ENCODE peak calls at places on chromosomes 13 and 19, in five cellular contexts. One of them, this sample, is unnamed.

GRCh38 chr19:7874080-7874856 is at the start of gene PRR36:
- DNase-seq in GM12878: no peak
- DNase-seq in HepG2: peak
- DNase-seq in K562: peak
- DNase-seq in HCT116: no peak
- DNase-seq in this sample: peak

GRCh38 chr19:55131421-55131820 is 14.0 kb upstream of the PPP1R12C start:
- DNase-seq in GM12878: no peak
- DNase-seq in HCT116: no peak
- DNase-seq in K562: no peak
- DNase-seq in HepG2: no peak
- DNase-seq in this sample: no peak

GRCh38 chr13:96090240-96091101 is 564 bp downstream of the HS6ST3 start:
- DNase-seq in K562: peak
- DNase-seq in GM12878: no peak
- DNase-seq in HCT116: no peak
- DNase-seq in HepG2: no peak
- DNase-seq in this sample: peak

GRCh38 chr13:100269837-100270236 is 180.9 kb downstream of the PCCA start:
- DNase-seq in HepG2: no peak
- DNase-seq in K562: no peak
- DNase-seq in HCT116: no peak
- DNase-seq in GM12878: no peak
- DNase-seq in this sample: no peak

GRCh38 chr19:8352134-8352827 is 9.2 kb upstream of the KANK3 start:
- DNase-seq in HCT116: no peak
- DNase-seq in HepG2: no peak
- DNase-seq in K562: no peak
- DNase-seq in GM12878: no peak
- DNase-seq in this sample: no peak

GRCh38 chr13:109400625-109401257 is 385.6 kb downstream of the IRS2 start:
- DNase-seq in K562: no peak
- DNase-seq in GM12878: no peak
- DNase-seq in HCT116: no peak
- DNase-seq in HepG2: no peak
- DNase-seq in this sample: peak

GRCh38 chr19:32748497-32748896 is 28.9 kb downstream of the TDRD12 start:
- DNase-seq in GM12878: no peak
- DNase-seq in K562: peak
- DNase-seq in HCT116: no peak
- DNase-seq in HepG2: peak
- DNase-seq in this sample: peak

GRCh38 chr13:75830842-75831241 is 194.7 kb downstream of the LMO7 start:
- DNase-seq in GM12878: no peak
- DNase-seq in K562: no peak
- DNase-seq in HCT116: no peak
- DNase-seq in HepG2: no peak
- DNase-seq in this sample: no peak

GRCh38 chr19:4584670-4585460 is 25.4 kb upstream of the SEMA6B start:
- DNase-seq in HepG2: no peak
- DNase-seq in K562: peak
- DNase-seq in HCT116: no peak
- DNase-seq in GM12878: no peak
- DNase-seq in this sample: peak

GRCh38 chr13:61286148-61286745 is 129.4 kb downstream of the PCDH20 start:
- DNase-seq in K562: peak
- DNase-seq in HCT116: peak
- DNase-seq in HepG2: peak
- DNase-seq in GM12878: no peak
- DNase-seq in this sample: peak

GRCh38 chr13:61170791-61171330 is 244.8 kb downstream of the PCDH20 start:
- DNase-seq in HepG2: no peak
- DNase-seq in K562: no peak
- DNase-seq in GM12878: no peak
- DNase-seq in HCT116: no peak
- DNase-seq in this sample: no peak

GRCh38 chr19:2723345-2723715 is 2.2 kb upstream of the DIRAS1 start:
- DNase-seq in HCT116: no peak
- DNase-seq in GM12878: no peak
- DNase-seq in K562: no peak
- DNase-seq in HepG2: no peak
- DNase-seq in this sample: no peak

GRCh38 chr13:25881946-25882574 is 169.8 kb downstream of the SHISA2 start:
- DNase-seq in HCT116: no peak
- DNase-seq in K562: no peak
- DNase-seq in HepG2: no peak
- DNase-seq in GM12878: no peak
- DNase-seq in this sample: peak

GRCh38 chr19:18541258-18541991 is 1.9 kb downstream of the FKBP8 start:
- DNase-seq in HCT116: no peak
- DNase-seq in HepG2: no peak
- DNase-seq in GM12878: no peak
- DNase-seq in K562: peak
- DNase-seq in this sample: no peak

GRCh38 chr13:114064516-114065140 is 67.8 kb downstream of the RASA3 start:
- DNase-seq in HepG2: no peak
- DNase-seq in GM12878: no peak
- DNase-seq in HCT116: no peak
- DNase-seq in K562: peak
- DNase-seq in this sample: peak

GRCh38 chr13:111152836-111153235 is 37.7 kb downstream of the ARHGEF7 start:
- DNase-seq in K562: no peak
- DNase-seq in GM12878: no peak
- DNase-seq in HCT116: peak
- DNase-seq in HepG2: peak
- DNase-seq in this sample: peak
- TF ChIP-seq ZBTB33 in K562: no peak
- TF ChIP-seq ZBTB33 in GM12878: no peak
- TF ChIP-seq ZBTB33 in HCT116: no peak
- TF ChIP-seq ZBTB33 in HepG2: no peak
- TF ChIP-seq ZBTB33 in this sample: no peak

DNA sequence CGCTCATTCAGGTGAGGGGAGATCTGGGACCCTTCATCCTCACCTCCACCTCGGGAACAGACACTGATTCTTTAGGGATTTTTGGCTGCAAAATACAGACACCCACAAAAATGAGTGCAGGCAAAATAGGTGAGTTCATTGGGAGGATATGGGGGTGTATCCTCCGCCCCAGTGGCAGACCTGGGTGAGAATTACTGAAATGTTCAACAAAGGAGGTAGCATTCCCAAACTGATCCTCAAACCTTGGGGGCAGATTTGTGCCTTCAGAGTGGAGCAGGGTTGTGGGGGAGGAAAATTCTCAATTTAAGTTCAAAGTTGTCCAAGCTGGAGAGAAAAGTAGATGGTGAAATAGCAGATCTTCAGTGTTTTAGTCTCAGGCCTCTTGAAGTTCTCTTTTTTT is 31.3 kb upstream of the SIN3B start:
- DNase-seq in HCT116: no peak
- DNase-seq in HepG2: no peak
- DNase-seq in GM12878: no peak
- DNase-seq in K562: no peak
- DNase-seq in this sample: no peak
- TF ChIP-seq ZBTB33 in HCT116: no peak
- TF ChIP-seq ZBTB33 in HepG2: no peak
- TF ChIP-seq ZBTB33 in GM12878: no peak
- TF ChIP-seq ZBTB33 in K562: no peak
- TF ChIP-seq ZBTB33 in this sample: no peak

GRCh38 chr19:38649305-38650179 is 2.1 kb downstream of the ACTN4 start:
- DNase-seq in HepG2: peak
- DNase-seq in GM12878: no peak
- DNase-seq in HCT116: no peak
- DNase-seq in K562: no peak
- DNase-seq in this sample: no peak
- TF ChIP-seq ZBTB33 in HepG2: no peak
- TF ChIP-seq ZBTB33 in GM12878: no peak
- TF ChIP-seq ZBTB33 in HCT116: no peak
- TF ChIP-seq ZBTB33 in K562: no peak
- TF ChIP-seq ZBTB33 in this sample: peak

DNA sequence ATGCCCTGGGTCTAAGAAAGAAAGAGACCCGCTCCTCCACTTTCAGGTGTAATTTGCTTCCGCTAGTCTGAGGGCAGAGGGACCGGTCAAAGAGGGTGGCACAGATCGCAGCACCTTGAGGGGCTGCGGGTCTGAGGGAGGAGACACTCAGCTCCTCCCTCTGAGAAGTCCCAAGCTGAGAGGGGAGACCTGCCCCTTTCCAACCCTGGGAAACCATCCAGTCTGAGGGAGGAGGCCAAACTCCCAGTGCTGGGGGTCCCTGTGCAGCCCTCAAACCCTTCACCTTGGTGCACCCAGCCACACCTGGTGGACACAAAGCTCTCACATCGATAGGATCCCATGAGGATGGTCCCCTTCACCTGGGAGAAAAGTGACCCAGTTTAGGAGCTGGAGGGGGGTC is 13.0 kb downstream of the MISP start:
- DNase-seq in HCT116: no peak
- DNase-seq in K562: no peak
- DNase-seq in GM12878: no peak
- DNase-seq in HepG2: no peak
- DNase-seq in this sample: no peak
- TF ChIP-seq ZBTB33 in HCT116: no peak
- TF ChIP-seq ZBTB33 in K562: no peak
- TF ChIP-seq ZBTB33 in GM12878: no peak
- TF ChIP-seq ZBTB33 in HepG2: no peak
- TF ChIP-seq ZBTB33 in this sample: no peak

DNA sequence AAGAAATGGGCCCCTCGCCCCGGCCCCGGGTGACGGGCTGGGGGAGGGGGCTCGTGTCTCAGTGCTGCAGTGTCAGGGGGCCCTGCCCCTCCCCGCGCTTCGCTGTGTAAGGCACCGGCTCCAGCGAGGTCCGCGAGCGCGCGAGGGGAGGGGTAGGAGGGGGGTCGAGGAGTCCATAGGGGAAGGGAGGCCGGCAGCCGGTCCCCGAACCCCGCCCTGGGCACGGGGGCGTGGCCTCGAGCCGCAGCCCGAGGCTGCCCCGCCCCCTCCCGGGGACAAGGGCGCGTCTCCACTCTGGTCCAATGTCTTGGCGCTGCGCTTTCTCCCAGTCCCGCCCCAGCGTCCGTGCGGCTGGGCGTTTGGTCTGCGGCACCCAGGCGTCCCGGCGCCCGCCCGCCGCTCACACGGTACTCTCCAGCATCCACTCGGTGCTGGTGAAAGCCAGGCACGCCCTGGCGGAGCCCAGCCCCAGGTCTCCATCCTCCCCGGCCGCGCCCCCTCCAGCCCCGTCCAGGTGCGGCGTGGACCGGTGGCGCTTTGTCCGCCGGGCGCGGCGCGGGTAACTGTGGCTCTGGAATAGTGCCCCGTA is 11.1 kb downstream of the IFNL1 start:
- DNase-seq in HepG2: no peak
- DNase-seq in HCT116: no peak
- DNase-seq in K562: peak
- DNase-seq in GM12878: no peak
- DNase-seq in this sample: no peak
- TF ChIP-seq ZBTB33 in HepG2: no peak
- TF ChIP-seq ZBTB33 in HCT116: no peak
- TF ChIP-seq ZBTB33 in K562: peak
- TF ChIP-seq ZBTB33 in GM12878: no peak
- TF ChIP-seq ZBTB33 in this sample: no peak

GRCh38 chr19:28494466-28494865 is 718.5 kb downstream of the UQCRFS1 start:
- DNase-seq in K562: no peak
- DNase-seq in GM12878: no peak
- DNase-seq in HCT116: no peak
- DNase-seq in HepG2: no peak
- DNase-seq in this sample: no peak
- TF ChIP-seq ZBTB33 in K562: no peak
- TF ChIP-seq ZBTB33 in GM12878: no peak
- TF ChIP-seq ZBTB33 in HCT116: no peak
- TF ChIP-seq ZBTB33 in HepG2: no peak
- TF ChIP-seq ZBTB33 in this sample: no peak